ENCODE peak calls at places on chromosomes 1 and 21, in ten cellular contexts. One of them, this sample, is unnamed. For H3K4me1, the result is how much of the 10 kb centered on the place peaks cover.

GRCh38 chr21:35203093-35204021 is 154.3 kb upstream of the RUNX1 start:
- DNase-seq in neuronal stem cell: no peak
- DNase-seq in CD8-positive, alpha-beta memory T cell: no peak
- DNase-seq in aorta: no peak
- DNase-seq in pancreas: no peak
- DNase-seq in endodermal cell: no peak
- DNase-seq in kidney: no peak
- DNase-seq in mesenchymal stem cell: peak
- DNase-seq in tibial nerve: no peak
- DNase-seq in mammary epithelial cell: no peak
- DNase-seq in this sample: no peak

GRCh38 chr1:157968503-157968902 is 24.9 kb upstream of the KIRREL1 start:
- DNase-seq in neuronal stem cell: no peak
- DNase-seq in CD8-positive, alpha-beta memory T cell: no peak
- DNase-seq in aorta: no peak
- DNase-seq in pancreas: no peak
- DNase-seq in endodermal cell: no peak
- DNase-seq in kidney: no peak
- DNase-seq in mesenchymal stem cell: peak
- DNase-seq in tibial nerve: peak
- DNase-seq in mammary epithelial cell: peak
- DNase-seq in this sample: no peak

GRCh38 chr1:46532498-46533178 is 18.8 kb downstream of the KNCN start:
- DNase-seq in neuronal stem cell: peak
- DNase-seq in CD8-positive, alpha-beta memory T cell: peak
- DNase-seq in aorta: peak
- DNase-seq in pancreas: peak
- DNase-seq in endodermal cell: peak
- DNase-seq in kidney: peak
- DNase-seq in mesenchymal stem cell: peak
- DNase-seq in tibial nerve: peak
- DNase-seq in mammary epithelial cell: no peak
- DNase-seq in this sample: peak

GRCh38 chr1:113226118-113226517 is 153.1 kb downstream of the LRIG2 start:
- DNase-seq in neuronal stem cell: no peak
- DNase-seq in CD8-positive, alpha-beta memory T cell: no peak
- DNase-seq in aorta: no peak
- DNase-seq in pancreas: no peak
- DNase-seq in endodermal cell: no peak
- DNase-seq in kidney: no peak
- DNase-seq in mesenchymal stem cell: no peak
- DNase-seq in tibial nerve: no peak
- DNase-seq in mammary epithelial cell: no peak
- DNase-seq in this sample: no peak

GRCh38 chr1:222777977-222778376 is 36.9 kb upstream of the DISP1 start:
- DNase-seq in neuronal stem cell: no peak
- DNase-seq in CD8-positive, alpha-beta memory T cell: no peak
- DNase-seq in aorta: no peak
- DNase-seq in pancreas: no peak
- DNase-seq in endodermal cell: no peak
- DNase-seq in kidney: no peak
- DNase-seq in mesenchymal stem cell: peak
- DNase-seq in tibial nerve: peak
- DNase-seq in mammary epithelial cell: peak
- DNase-seq in this sample: no peak

GRCh38 chr1:234924450-234925355 is 203.9 kb downstream of the TOMM20 start:
- DNase-seq in neuronal stem cell: no peak
- DNase-seq in CD8-positive, alpha-beta memory T cell: peak
- DNase-seq in aorta: no peak
- DNase-seq in pancreas: no peak
- DNase-seq in endodermal cell: no peak
- DNase-seq in kidney: no peak
- DNase-seq in mesenchymal stem cell: no peak
- DNase-seq in tibial nerve: no peak
- DNase-seq in mammary epithelial cell: no peak
- DNase-seq in this sample: no peak

GRCh38 chr1:180643693-180644092 is 11.9 kb downstream of the XPR1 start:
- DNase-seq in neuronal stem cell: no peak
- DNase-seq in CD8-positive, alpha-beta memory T cell: no peak
- DNase-seq in aorta: no peak
- DNase-seq in pancreas: no peak
- DNase-seq in endodermal cell: no peak
- DNase-seq in kidney: no peak
- DNase-seq in mesenchymal stem cell: peak
- DNase-seq in tibial nerve: peak
- DNase-seq in mammary epithelial cell: no peak
- DNase-seq in this sample: no peak

GRCh38 chr1:41533016-41533730 is 48.7 kb upstream of the EDN2 start:
- DNase-seq in neuronal stem cell: no peak
- DNase-seq in CD8-positive, alpha-beta memory T cell: no peak
- DNase-seq in aorta: peak
- DNase-seq in pancreas: no peak
- DNase-seq in endodermal cell: no peak
- DNase-seq in kidney: peak
- DNase-seq in mesenchymal stem cell: no peak
- DNase-seq in tibial nerve: no peak
- DNase-seq in mammary epithelial cell: no peak
- DNase-seq in this sample: peak

GRCh38 chr1:8076171-8076570 is 50.1 kb upstream of the ERRFI1 start:
- DNase-seq in neuronal stem cell: no peak
- DNase-seq in CD8-positive, alpha-beta memory T cell: no peak
- DNase-seq in aorta: no peak
- DNase-seq in pancreas: no peak
- DNase-seq in endodermal cell: no peak
- DNase-seq in kidney: no peak
- DNase-seq in mesenchymal stem cell: no peak
- DNase-seq in tibial nerve: no peak
- DNase-seq in mammary epithelial cell: no peak
- DNase-seq in this sample: no peak

GRCh38 chr1:8077120-8077573 is 51.0 kb upstream of the ERRFI1 start:
- DNase-seq in neuronal stem cell: no peak
- DNase-seq in CD8-positive, alpha-beta memory T cell: no peak
- DNase-seq in aorta: peak
- DNase-seq in pancreas: peak
- DNase-seq in endodermal cell: peak
- DNase-seq in kidney: peak
- DNase-seq in mesenchymal stem cell: peak
- DNase-seq in tibial nerve: no peak
- DNase-seq in mammary epithelial cell: peak
- DNase-seq in this sample: peak

GRCh38 chr1:8077602-8078001 is 51.5 kb upstream of the ERRFI1 start:
- DNase-seq in neuronal stem cell: no peak
- DNase-seq in CD8-positive, alpha-beta memory T cell: no peak
- DNase-seq in aorta: no peak
- DNase-seq in pancreas: no peak
- DNase-seq in endodermal cell: no peak
- DNase-seq in kidney: no peak
- DNase-seq in mesenchymal stem cell: no peak
- DNase-seq in tibial nerve: no peak
- DNase-seq in mammary epithelial cell: no peak
- DNase-seq in this sample: no peak

GRCh38 chr1:8073116-8073855 is 47.2 kb upstream of the ERRFI1 start:
- DNase-seq in neuronal stem cell: no peak
- DNase-seq in CD8-positive, alpha-beta memory T cell: no peak
- DNase-seq in aorta: no peak
- DNase-seq in pancreas: no peak
- DNase-seq in endodermal cell: no peak
- DNase-seq in kidney: no peak
- DNase-seq in mesenchymal stem cell: no peak
- DNase-seq in tibial nerve: peak
- DNase-seq in mammary epithelial cell: no peak
- DNase-seq in this sample: no peak

GRCh38 chr1:8075511-8076051 is 49.5 kb upstream of the ERRFI1 start:
- DNase-seq in neuronal stem cell: no peak
- DNase-seq in CD8-positive, alpha-beta memory T cell: no peak
- DNase-seq in aorta: no peak
- DNase-seq in pancreas: no peak
- DNase-seq in endodermal cell: no peak
- DNase-seq in kidney: no peak
- DNase-seq in mesenchymal stem cell: peak
- DNase-seq in tibial nerve: no peak
- DNase-seq in mammary epithelial cell: peak
- DNase-seq in this sample: peak
- H3K27ac ChIP-seq in neuronal stem cell: no peak
- H3K27ac ChIP-seq in CD8-positive, alpha-beta memory T cell: no peak
- H3K27ac ChIP-seq in aorta: no peak
- H3K27ac ChIP-seq in pancreas: peak
- H3K27ac ChIP-seq in endodermal cell: no peak
- H3K27ac ChIP-seq in kidney: no peak
- H3K27ac ChIP-seq in mesenchymal stem cell: no peak
- H3K27ac ChIP-seq in tibial nerve: no peak
- H3K27ac ChIP-seq in mammary epithelial cell: peak
- H3K27ac ChIP-seq in this sample: peak

GRCh38 chr1:156499194-156499702 is 1.3 kb downstream of the MEF2D start:
- DNase-seq in neuronal stem cell: no peak
- DNase-seq in CD8-positive, alpha-beta memory T cell: no peak
- DNase-seq in aorta: no peak
- DNase-seq in pancreas: peak
- DNase-seq in endodermal cell: peak
- DNase-seq in kidney: peak
- DNase-seq in mesenchymal stem cell: peak
- DNase-seq in tibial nerve: no peak
- DNase-seq in mammary epithelial cell: peak
- DNase-seq in this sample: no peak

GRCh38 chr1:156502396-156502748 is 1.8 kb upstream of the MEF2D start:
- DNase-seq in neuronal stem cell: no peak
- DNase-seq in CD8-positive, alpha-beta memory T cell: no peak
- DNase-seq in aorta: no peak
- DNase-seq in pancreas: no peak
- DNase-seq in endodermal cell: no peak
- DNase-seq in kidney: no peak
- DNase-seq in mesenchymal stem cell: peak
- DNase-seq in tibial nerve: no peak
- DNase-seq in mammary epithelial cell: no peak
- DNase-seq in this sample: no peak

GRCh38 chr1:156499703-156500577 is 635 bp downstream of the MEF2D start:
- DNase-seq in neuronal stem cell: no peak
- DNase-seq in CD8-positive, alpha-beta memory T cell: peak
- DNase-seq in aorta: peak
- DNase-seq in pancreas: peak
- DNase-seq in endodermal cell: peak
- DNase-seq in kidney: peak
- DNase-seq in mesenchymal stem cell: peak
- DNase-seq in tibial nerve: peak
- DNase-seq in mammary epithelial cell: no peak
- DNase-seq in this sample: no peak

GRCh38 chr1:156500847-156501686 is 492 bp upstream of the MEF2D start:
- DNase-seq in neuronal stem cell: peak
- DNase-seq in CD8-positive, alpha-beta memory T cell: peak
- DNase-seq in aorta: peak
- DNase-seq in pancreas: peak
- DNase-seq in endodermal cell: peak
- DNase-seq in kidney: peak
- DNase-seq in mesenchymal stem cell: peak
- DNase-seq in tibial nerve: peak
- DNase-seq in mammary epithelial cell: peak
- DNase-seq in this sample: peak

DNA sequence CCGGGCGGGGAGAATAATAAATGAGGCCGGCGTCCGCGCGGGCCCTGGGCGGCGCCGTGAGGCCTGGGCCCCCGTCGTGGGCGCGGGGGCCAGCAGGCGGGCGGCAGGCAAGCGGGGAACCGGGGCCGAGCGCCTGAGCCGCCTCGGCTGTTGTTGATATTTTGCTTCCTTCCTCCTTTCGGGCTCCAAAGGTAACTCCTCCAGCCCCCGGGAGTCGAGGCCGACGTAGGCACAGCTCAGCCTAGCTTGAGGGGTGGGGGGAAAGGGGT is at the start of gene MEF2D:
- DNase-seq in neuronal stem cell: no peak
- DNase-seq in CD8-positive, alpha-beta memory T cell: no peak
- DNase-seq in aorta: no peak
- DNase-seq in pancreas: no peak
- DNase-seq in endodermal cell: no peak
- DNase-seq in kidney: no peak
- DNase-seq in mesenchymal stem cell: no peak
- DNase-seq in tibial nerve: no peak
- DNase-seq in mammary epithelial cell: no peak
- DNase-seq in this sample: no peak
- H3K4me1 ChIP-seq in neuronal stem cell: half or more
- H3K4me1 ChIP-seq in CD8-positive, alpha-beta memory T cell: half or more
- H3K4me1 ChIP-seq in aorta: under half
- H3K4me1 ChIP-seq in pancreas: half or more
- H3K4me1 ChIP-seq in endodermal cell: under half
- H3K4me1 ChIP-seq in kidney: half or more
- H3K4me1 ChIP-seq in mesenchymal stem cell: half or more
- H3K4me1 ChIP-seq in tibial nerve: half or more
- H3K4me1 ChIP-seq in mammary epithelial cell: half or more
- H3K4me1 ChIP-seq in this sample: half or more

DNA sequence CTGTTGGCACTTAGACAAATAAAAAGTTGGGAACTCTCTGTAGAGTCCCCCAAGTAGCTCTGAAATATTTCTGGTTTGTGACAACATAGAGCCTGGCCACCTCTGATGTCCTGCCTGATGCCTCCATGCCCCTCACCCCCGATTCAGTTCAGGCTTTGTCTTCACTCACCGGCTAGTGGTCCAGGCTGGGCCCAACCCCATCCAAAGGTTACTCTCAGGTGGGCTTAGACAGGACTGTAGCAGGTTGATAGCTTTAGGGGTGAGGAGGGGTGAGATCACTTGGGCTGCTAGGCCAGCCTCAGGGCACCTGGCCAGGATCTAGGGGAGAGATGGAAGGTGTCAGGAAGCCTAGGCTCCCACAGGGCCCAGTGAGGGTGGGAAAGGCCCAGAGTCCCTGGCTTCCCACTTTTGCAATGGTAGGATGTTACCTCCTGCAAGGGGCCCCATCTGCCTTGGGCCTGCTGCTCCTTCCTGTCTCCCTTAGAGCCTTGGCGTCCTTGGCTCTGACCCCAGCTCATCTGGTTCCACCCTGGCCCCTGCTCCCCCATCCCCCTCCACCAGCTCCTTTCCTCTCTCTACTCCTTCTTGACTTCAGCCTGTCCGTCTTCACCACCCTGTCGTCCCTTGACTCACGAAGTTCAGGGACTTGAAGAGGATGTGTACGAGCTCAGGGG is 6.7 kb downstream of the EPS8L3 start:
- DNase-seq in neuronal stem cell: no peak
- DNase-seq in CD8-positive, alpha-beta memory T cell: no peak
- DNase-seq in aorta: peak
- DNase-seq in pancreas: no peak
- DNase-seq in endodermal cell: peak
- DNase-seq in kidney: no peak
- DNase-seq in mesenchymal stem cell: no peak
- DNase-seq in tibial nerve: no peak
- DNase-seq in mammary epithelial cell: no peak
- DNase-seq in this sample: no peak
- H3K27ac ChIP-seq in neuronal stem cell: no peak
- H3K27ac ChIP-seq in CD8-positive, alpha-beta memory T cell: no peak
- H3K27ac ChIP-seq in aorta: no peak
- H3K27ac ChIP-seq in pancreas: no peak
- H3K27ac ChIP-seq in endodermal cell: no peak
- H3K27ac ChIP-seq in kidney: no peak
- H3K27ac ChIP-seq in mesenchymal stem cell: no peak
- H3K27ac ChIP-seq in tibial nerve: no peak
- H3K27ac ChIP-seq in mammary epithelial cell: no peak
- H3K27ac ChIP-seq in this sample: no peak

GRCh38 chr1:12158362-12159092 is 8.3 kb upstream of the TNFRSF1B start:
- DNase-seq in neuronal stem cell: peak
- DNase-seq in CD8-positive, alpha-beta memory T cell: no peak
- DNase-seq in aorta: no peak
- DNase-seq in pancreas: no peak
- DNase-seq in endodermal cell: no peak
- DNase-seq in kidney: peak
- DNase-seq in mesenchymal stem cell: no peak
- DNase-seq in tibial nerve: no peak
- DNase-seq in mammary epithelial cell: no peak
- DNase-seq in this sample: no peak

GRCh38 chr1:12159826-12160225 is 7.0 kb upstream of the TNFRSF1B start:
- DNase-seq in neuronal stem cell: no peak
- DNase-seq in CD8-positive, alpha-beta memory T cell: no peak
- DNase-seq in aorta: no peak
- DNase-seq in pancreas: no peak
- DNase-seq in endodermal cell: no peak
- DNase-seq in kidney: peak
- DNase-seq in mesenchymal stem cell: no peak
- DNase-seq in tibial nerve: no peak
- DNase-seq in mammary epithelial cell: peak
- DNase-seq in this sample: no peak

GRCh38 chr1:12155328-12155727 is 11.5 kb upstream of the TNFRSF1B start:
- DNase-seq in neuronal stem cell: no peak
- DNase-seq in CD8-positive, alpha-beta memory T cell: no peak
- DNase-seq in aorta: no peak
- DNase-seq in pancreas: no peak
- DNase-seq in endodermal cell: no peak
- DNase-seq in kidney: no peak
- DNase-seq in mesenchymal stem cell: no peak
- DNase-seq in tibial nerve: no peak
- DNase-seq in mammary epithelial cell: no peak
- DNase-seq in this sample: no peak

GRCh38 chr1:12161324-12161661 is 5.5 kb upstream of the TNFRSF1B start:
- DNase-seq in neuronal stem cell: no peak
- DNase-seq in CD8-positive, alpha-beta memory T cell: no peak
- DNase-seq in aorta: no peak
- DNase-seq in pancreas: no peak
- DNase-seq in endodermal cell: no peak
- DNase-seq in kidney: no peak
- DNase-seq in mesenchymal stem cell: no peak
- DNase-seq in tibial nerve: no peak
- DNase-seq in mammary epithelial cell: no peak
- DNase-seq in this sample: no peak

DNA sequence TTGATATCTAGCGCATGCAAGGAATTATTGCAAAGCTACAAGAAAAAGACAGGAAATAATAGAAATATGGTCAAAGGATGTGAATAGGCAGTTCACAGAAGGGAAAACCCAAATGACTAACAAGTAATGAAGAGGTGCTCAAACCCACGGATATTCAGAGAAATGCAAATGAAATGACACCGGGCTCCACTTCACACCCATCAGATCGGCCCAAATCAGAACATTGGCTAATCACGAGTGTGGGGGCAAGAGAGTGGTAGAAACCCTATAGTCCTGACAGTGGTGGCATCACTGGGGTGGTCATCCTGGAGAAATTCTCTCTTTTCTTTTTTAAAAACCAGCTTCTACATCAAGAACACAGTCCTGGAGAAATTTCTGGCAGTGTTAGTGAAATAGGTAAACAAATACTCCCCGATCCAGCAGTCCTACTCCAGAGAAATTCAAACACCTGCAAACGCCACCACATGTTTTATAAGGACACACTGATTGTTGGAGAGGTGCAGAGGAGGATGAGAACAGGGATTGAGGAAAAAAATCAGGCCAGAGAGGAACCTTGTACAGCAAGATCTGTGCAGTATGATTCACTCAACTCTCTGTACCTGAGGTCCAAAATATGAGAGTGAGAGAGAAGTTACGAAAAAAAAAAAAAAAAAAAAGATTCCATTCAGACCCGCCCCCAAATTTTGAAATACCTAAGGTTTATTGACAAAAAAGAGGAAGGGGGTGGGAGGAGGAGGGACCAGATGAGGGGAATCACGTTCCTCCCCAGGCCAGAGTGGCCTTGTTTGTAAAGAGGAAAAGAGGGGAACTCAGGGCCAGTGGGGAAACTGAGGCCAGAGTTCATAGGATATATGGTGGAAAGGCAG is 9.2 kb upstream of the TNFRSF1B start:
- DNase-seq in neuronal stem cell: no peak
- DNase-seq in CD8-positive, alpha-beta memory T cell: no peak
- DNase-seq in aorta: no peak
- DNase-seq in pancreas: no peak
- DNase-seq in endodermal cell: no peak
- DNase-seq in kidney: no peak
- DNase-seq in mesenchymal stem cell: no peak
- DNase-seq in tibial nerve: no peak
- DNase-seq in mammary epithelial cell: no peak
- DNase-seq in this sample: no peak
- H3K4me1 ChIP-seq in neuronal stem cell: under half
- H3K4me1 ChIP-seq in CD8-positive, alpha-beta memory T cell: half or more
- H3K4me1 ChIP-seq in aorta: under half
- H3K4me1 ChIP-seq in pancreas: under half
- H3K4me1 ChIP-seq in endodermal cell: under half
- H3K4me1 ChIP-seq in kidney: under half
- H3K4me1 ChIP-seq in mesenchymal stem cell: under half
- H3K4me1 ChIP-seq in tibial nerve: under half
- H3K4me1 ChIP-seq in mammary epithelial cell: under half
- H3K4me1 ChIP-seq in this sample: half or more